ENCODE peak calls at places on chromosomes 11 and 22, in six cellular contexts. A is T-cell; P is activated CD4-positive, alpha-beta T cell treated with anti-CD3 and anti-CD28 coated beads for 24 hours; Z is HuH-7; T is cardiac muscle cell; W is choroid plexus epithelial cell. E is an unnamed sample.

GRCh38 chr22:49936018-49936972 is 17.9 kb downstream of the CRELD2 start:
- DNase-seq in A (peak; percentile 86), P (peak; percentile 95), Z (peak; percentile 81), T (peak; percentile 92), W (peak; percentile 74), E (peak; percentile 86)

GRCh38 chr22:23121026-23121823 is 20.6 kb downstream of the RSPH14 start:
- DNase-seq in A (no peak), P (no peak), Z (no peak), T (no peak), W (no peak), E (no peak)

GRCh38 chr11:111386611-111387150 is 7.6 kb upstream of the POU2AF1 start:
- DNase-seq in A (no peak), P (no peak), Z (no peak), T (no peak), W (no peak), E (no peak)

GRCh38 chr11:6333112-6333511 is 12.8 kb upstream of the CAVIN3 start:
- DNase-seq in A (no peak), P (no peak), Z (no peak), T (no peak), W (no peak), E (no peak)

GRCh38 chr22:29842740-29843139 is 4.7 kb upstream of the ASCC2 start:
- DNase-seq in A (no peak), P (no peak), Z (no peak), T (peak; percentile 82), W (peak; percentile 84), E (no peak)

GRCh38 chr22:28582806-28583205 is 96.8 kb downstream of the TTC28 start:
- DNase-seq in A (no peak), P (no peak), Z (no peak), T (peak; percentile 84), W (peak; percentile 73), E (no peak)

GRCh38 chr22:22245935-22246525 is 1.4 kb downstream of the VPREB1 start:
- DNase-seq in A (no peak), P (no peak), Z (no peak), T (no peak), W (no peak), E (no peak)

GRCh38 chr11:120180571-120181445 is 30.0 kb upstream of the OAF start:
- DNase-seq in A (no peak), P (no peak), Z (no peak), T (peak; percentile 49), W (peak; percentile 36), E (no peak)

GRCh38 chr11:41665633-41666032 is 206.2 kb upstream of the LRRC4C start:
- DNase-seq in A (no peak), P (no peak), Z (no peak), T (no peak), W (no peak), E (no peak)

GRCh38 chr22:36775589-36775965 is 342 bp downstream of the IFT27 start:
- DNase-seq in A (peak; percentile 32), P (no peak), Z (no peak), T (peak; percentile 27), W (peak; percentile 22), E (peak; percentile 30)

GRCh38 chr22:45880091-45880651 is 96.8 kb downstream of the WNT7B start:
- DNase-seq in A (no peak), P (no peak), Z (no peak), T (no peak), W (no peak), E (no peak)

GRCh38 chr11:78259777-78260470 is 71.2 kb downstream of the USP35 start:
- DNase-seq in A (no peak), P (no peak), Z (no peak), T (no peak), W (no peak), E (no peak)

GRCh38 chr11:62081378-62082291 is 42.2 kb upstream of the INCENP start:
- DNase-seq in A (peak; percentile 78), P (peak; percentile 64), Z (peak; percentile 80), T (peak; percentile 78), W (peak; percentile 80), E (peak; percentile 29)

GRCh38 chr22:24305260-24305692 is 34.6 kb downstream of the SPECC1L start:
- DNase-seq in A (no peak), P (no peak), Z (no peak), T (peak; percentile 57), W (peak; percentile 63), E (no peak)

GRCh38 chr22:38730411-38730871 is 24.7 kb downstream of the GTPBP1 start:
- DNase-seq in A (no peak), P (no peak), Z (no peak), T (no peak), W (no peak), E (no peak)

E was measured in GM12891.